ENCODE peak calls at places on chromosome 21, in ten cellular contexts. J is ELF-1; B is NCI-H1092; W is sciatic nerve; H is BE2C; C is HTR-8/SVneo; V is NCI-H2029 treated with DMSO at 0.1 percent for 48 hours; Y is IMR-90; O is EL; M is activated CD4-positive, alpha-beta T cell treated with anti-CD3 and anti-CD28 coated beads for 4 hours. R is an unnamed sample.

GRCh38 chr21:45109831-45110492 is 35.6 kb downstream of the ADARB1 start:
- DNase-seq in V (no peak), J (no peak), W (no peak), Y (no peak), H (no peak), B (no peak), C (no peak), M (peak; percentile 22), O (no peak), R (no peak)

GRCh38 chr21:39345440-39345839 is 3.4 kb downstream of the HMGN1 start:
- DNase-seq in W (no peak), M (no peak), H (no peak), V (no peak), J (no peak), O (no peak), Y (no peak), C (no peak), B (no peak), R (no peak)

GRCh38 chr21:45347048-45347711 is 57.8 kb upstream of the COL18A1 start:
- DNase-seq in O (no peak), W (no peak), Y (no peak), V (no peak), H (no peak), C (no peak), B (no peak), J (peak; percentile 41), M (no peak), R (no peak)

GRCh38 chr21:42538479-42539275 is 25.0 kb downstream of the SLC37A1 start:
- DNase-seq in Y (no peak), J (no peak), V (no peak), H (no peak), M (no peak), B (no peak), O (no peak), C (no peak), W (peak; percentile 45), R (no peak)

GRCh38 chr21:45655071-45655470 is 11.5 kb downstream of the PCBP3 start:
- DNase-seq in C (no peak), J (no peak), B (no peak), M (no peak), V (no peak), Y (peak; percentile 78), W (no peak), O (peak; percentile 15), H (no peak), R (no peak)

GRCh38 chr21:42063206-42063577 is 7.9 kb upstream of the UMODL1 start:
- DNase-seq in V (peak; percentile 81), W (no peak), O (no peak), B (peak; percentile 76), J (no peak), M (peak; percentile 7), Y (no peak), H (no peak), C (no peak), R (no peak)

GRCh38 chr21:45543710-45544448 is 1.6 kb upstream of the SLC19A1 start:
- DNase-seq in B (no peak), J (peak; percentile 6), V (no peak), W (peak; percentile 58), C (no peak), M (no peak), Y (no peak), O (no peak), H (no peak), R (no peak)

GRCh38 chr21:22585558-22585957 is 1587.3 kb downstream of the NCAM2 start:
- DNase-seq in O (no peak), V (no peak), C (no peak), Y (no peak), W (no peak), H (no peak), J (no peak), M (no peak), B (no peak), R (no peak)

GRCh38 chr21:45011911-45012660 is 62.3 kb upstream of the ADARB1 start:
- DNase-seq in W (peak; percentile 51), C (peak; percentile 98), M (no peak), B (no peak), V (no peak), O (peak; percentile 99), H (peak; percentile 4), J (peak; percentile 98), Y (peak; percentile 94), R (peak; percentile 31)

GRCh38 chr21:45366931-45367401 is 38.0 kb upstream of the COL18A1 start:
- DNase-seq in W (no peak), H (peak; percentile 75), C (peak; percentile 97), O (peak; percentile 98), J (peak; percentile 80), V (no peak), M (no peak), B (no peak), Y (peak; percentile 98), R (peak; percentile 90)

GRCh38 chr21:26844258-26845065 is 747 bp downstream of the ADAMTS1 start:
- DNase-seq in J (peak; percentile 74), H (peak; percentile 70), M (no peak), Y (peak; percentile 22), C (peak; percentile 10), V (no peak), B (no peak), W (peak; percentile 79), O (peak; percentile 49), R (peak; percentile 61)

GRCh38 chr21:36966846-36967657 is 583 bp upstream of the HLCS start:
- DNase-seq in O (no peak), J (peak; percentile 40), M (no peak), V (no peak), B (no peak), C (no peak), H (no peak), W (peak; percentile 63), Y (no peak), R (no peak)

GRCh38 chr21:45364464-45365185 is 40.3 kb upstream of the COL18A1 start:
- DNase-seq in W (peak; percentile 81), V (no peak), M (no peak), O (peak; percentile 78), Y (peak; percentile 89), B (no peak), H (no peak), C (no peak), J (peak; percentile 52), R (peak; percentile 68)

GRCh38 chr21:33302055-33302454 is 22.7 kb upstream of the IFNAR1 start:
- DNase-seq in B (no peak), H (no peak), J (no peak), C (no peak), O (no peak), V (no peak), W (no peak), M (no peak), Y (no peak), R (no peak)

GRCh38 chr21:38843379-38843778 is 37.6 kb downstream of the ETS2 start:
- DNase-seq in M (no peak), W (no peak), V (no peak), C (no peak), H (no peak), B (no peak), J (no peak), O (no peak), Y (no peak), R (no peak)

GRCh38 chr21:42075686-42076471 is 4.8 kb downstream of the UMODL1 start:
- DNase-seq in V (no peak), M (no peak), J (peak; percentile 61), W (no peak), Y (no peak), B (no peak), H (no peak), C (no peak), O (no peak), R (no peak)

GRCh38 chr21:43644609-43645008 is 14.7 kb downstream of the HSF2BP start:
- DNase-seq in V (no peak), H (no peak), Y (peak; percentile 67), B (no peak), O (no peak), W (no peak), C (no peak), J (no peak), M (no peak), R (no peak)

GRCh38 chr21:36156815-36157670 is at the start of gene DOP1B:
- DNase-seq in Y (no peak), B (peak; percentile 46), C (peak; percentile 28), H (peak; percentile 24), J (no peak), V (no peak), M (peak; percentile 37), O (peak; percentile 10), W (peak; percentile 77), R (no peak)

GRCh38 chr21:28111151-28111619 is 881.5 kb downstream of the LTN1 start:
- DNase-seq in Y (peak; percentile 92), C (no peak), V (no peak), O (peak; percentile 64), J (peak; percentile 5), W (peak; percentile 61), H (peak; percentile 83), B (no peak), M (no peak), R (peak; percentile 89)

GRCh38 chr21:36434144-36434543 is 45.8 kb downstream of the CLDN14 start:
- DNase-seq in M (no peak), V (no peak), J (no peak), Y (no peak), C (no peak), O (no peak), H (no peak), B (no peak), W (no peak), R (no peak)

GRCh38 chr21:35390013-35390776 is 341.1 kb upstream of the RUNX1 start:
- DNase-seq in H (no peak), J (no peak), C (no peak), O (peak; percentile 25), M (no peak), W (no peak), Y (peak; percentile 79), V (peak; percentile 66), B (peak; percentile 67), R (no peak)

GRCh38 chr21:43203523-43204080 is 34.8 kb downstream of the CRYAA start:
- DNase-seq in B (no peak), J (no peak), Y (no peak), M (no peak), C (no peak), O (no peak), V (no peak), W (peak; percentile 25), H (no peak), R (no peak)

GRCh38 chr21:43278359-43278758 is 109.6 kb downstream of the CRYAA start:
- DNase-seq in B (no peak), M (no peak), H (no peak), O (no peak), C (no peak), J (no peak), W (no peak), V (no peak), Y (no peak), R (no peak)

GRCh38 chr21:44331650-44332306 is 7.4 kb downstream of the CFAP410 start:
- DNase-seq in B (no peak), C (no peak), H (no peak), O (peak; percentile 23), W (no peak), V (no peak), J (peak; percentile 28), M (no peak), Y (peak; percentile 15), R (no peak)